ENCODE peak calls at places on chromosomes 16 and 17, in nine cellular contexts. V is GM12878, D is fibroblast of lung, I is neural progenitor cell, P is GM23338, U is H1, B is HepG2, O is mesenchymal stem cell, Q is endothelial cell of umbilical vein. E is an unnamed sample. For H3K4me1, the result is how much of the 10 kb centered on the place peaks cover.

GRCh38 chr17:75250009-75250471 is 11.4 kb downstream of the GGA3 start:
- DNase-seq in U (no peak), B (no peak), D (no peak), P (no peak), O (peak), Q (peak), V (peak), I (no peak), E (no peak)

GRCh38 chr17:34579979-34580684 is 750 bp downstream of the TMEM132E start:
- DNase-seq in O (peak), U (peak), V (no peak), D (no peak), I (peak), P (peak), Q (peak), B (no peak), E (no peak)

GRCh38 chr17:2054740-2055493 is at the start of gene HIC1:
- DNase-seq in Q (peak), O (peak), I (peak), P (peak), B (peak), D (peak), V (no peak), U (peak), E (peak)

GRCh38 chr17:34581446-34582184 is 2.2 kb downstream of the TMEM132E start:
- DNase-seq in I (peak), V (no peak), U (no peak), B (no peak), P (peak), O (no peak), Q (no peak), D (no peak), E (no peak)

GRCh38 chr16:81987121-81987520 is 24.1 kb downstream of the SDR42E1 start:
- DNase-seq in U (no peak), V (no peak), O (no peak), P (no peak), D (no peak), I (no peak), Q (no peak), B (no peak), E (no peak)

GRCh38 chr17:76585649-76586593 is at the start of gene ST6GALNAC2:
- DNase-seq in D (peak), U (peak), Q (peak), B (peak), V (no peak), I (peak), O (peak), P (peak), E (no peak)

GRCh38 chr16:1470543-1471251 is 4.1 kb downstream of the CLCN7 start:
- DNase-seq in I (no peak), U (peak), P (no peak), V (no peak), O (peak), D (no peak), Q (peak), B (no peak), E (no peak)

GRCh38 chr16:63289834-63290460 is 1253.7 kb upstream of the CDH8 start:
- DNase-seq in P (peak), I (peak), B (peak), Q (peak), V (no peak), D (peak), O (peak), U (peak), E (peak)

GRCh38 chr17:79696159-79696982 is 34.4 kb upstream of the ENPP7 start:
- DNase-seq in D (no peak), Q (no peak), B (no peak), U (no peak), V (no peak), P (no peak), O (no peak), I (no peak), E (no peak)
- H2AFZ ChIP-seq in D (no peak), Q (no peak), B (no peak), U (no peak), V (no peak), P (peak), O (no peak), I (no peak), E (no peak)

GRCh38 chr16:75550211-75550662 is 5.8 kb downstream of the TMEM231 start:
- DNase-seq in V (peak), I (peak), B (peak), D (peak), Q (peak), P (peak), O (peak), U (no peak), E (peak)
- H3K4me2 ChIP-seq in V (peak), I (no peak), B (peak), D (no peak), Q (no peak), P (no peak), O (no peak), U (peak), E (no peak)

GRCh38 chr17:50943575-50943933 is 77.4 kb upstream of the TOB1 start:
- DNase-seq in U (no peak), P (no peak), O (no peak), B (no peak), I (no peak), Q (no peak), V (no peak), D (no peak), E (no peak)
- H3K4me1 ChIP-seq in U (under half), P (under half), O (under half), B (half or more), I (under half), Q (under half), V (under half), D (under half), E (under half)

DNA sequence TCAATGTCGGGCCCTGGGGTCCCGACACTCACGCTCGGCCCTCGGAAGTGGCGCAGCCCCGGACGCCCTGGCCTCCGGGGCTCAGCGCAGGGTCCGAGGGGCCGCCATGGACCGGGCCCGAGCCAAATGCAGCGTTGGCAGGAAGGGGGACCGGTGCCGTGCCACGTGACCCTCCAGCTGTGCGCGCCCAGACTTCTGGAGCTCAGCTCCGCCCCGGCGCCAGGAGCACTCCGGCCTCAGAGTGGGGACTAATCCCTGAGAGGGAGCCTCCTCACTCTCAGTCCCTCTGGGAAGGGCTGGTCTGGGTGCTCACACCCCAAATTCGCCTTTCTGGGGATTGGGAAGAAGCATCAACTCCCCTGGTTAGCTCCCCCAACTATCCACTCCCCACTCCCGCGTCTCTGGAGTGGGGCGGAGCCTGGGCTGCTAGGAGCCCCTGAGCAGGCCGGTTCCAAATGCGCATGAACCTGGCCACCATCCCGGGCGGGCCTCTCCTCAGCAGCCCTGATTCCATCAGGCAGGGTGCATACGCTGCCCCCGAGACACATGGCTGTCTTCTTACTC is at the start of gene B3GNT9:
- DNase-seq in U (peak), B (peak), D (peak), O (peak), I (peak), Q (peak), V (no peak), P (peak), E (no peak)
- H2AFZ ChIP-seq in U (peak), B (no peak), D (peak), O (peak), I (peak), Q (peak), V (peak), P (peak), E (no peak)

GRCh38 chr16:10611825-10612342 is 31.5 kb upstream of the EMP2 start:
- DNase-seq in D (no peak), Q (no peak), U (no peak), I (peak), O (no peak), B (no peak), V (no peak), P (no peak), E (no peak)
- H3K4me2 ChIP-seq in D (no peak), Q (no peak), U (no peak), I (no peak), O (no peak), B (peak), V (no peak), P (no peak), E (no peak)

GRCh38 chr17:40532520-40533253 is 31.3 kb upstream of the TNS4 start:
- DNase-seq in U (no peak), D (peak), Q (peak), P (no peak), V (no peak), I (no peak), O (no peak), B (no peak), E (no peak)
- H3K4me1 ChIP-seq in U (under half), D (under half), Q (under half), P (under half), V (under half), I (under half), O (under half), B (under half), E (half or more)